ENCODE peak calls at places on chromosomes 3 and 15, in ten cellular contexts. One of them, this sample, is unnamed.

GRCh38 chr3:120622870-120623718 is 27.0 kb downstream of the NDUFB4 start:
- DNase-seq in AG09309: peak
- DNase-seq in IMR-90: peak
- DNase-seq in H9: peak
- DNase-seq in neural progenitor cell: peak
- DNase-seq in osteocyte: no peak
- DNase-seq in AG04450: no peak
- DNase-seq in cardiac muscle cell: no peak
- DNase-seq in body of pancreas: no peak
- DNase-seq in tibial nerve: no peak
- DNase-seq in this sample: no peak

GRCh38 chr15:71708052-71708432 is 102.3 kb upstream of the NR2E3 start:
- DNase-seq in AG04450: no peak
- DNase-seq in cardiac muscle cell: no peak
- DNase-seq in tibial nerve: no peak
- DNase-seq in AG09309: no peak
- DNase-seq in osteocyte: no peak
- DNase-seq in body of pancreas: no peak
- DNase-seq in H9: no peak
- DNase-seq in neural progenitor cell: no peak
- DNase-seq in IMR-90: no peak
- DNase-seq in this sample: no peak

GRCh38 chr15:88393719-88394519 is 73.3 kb downstream of the MRPL46 start:
- DNase-seq in IMR-90: no peak
- DNase-seq in tibial nerve: no peak
- DNase-seq in cardiac muscle cell: no peak
- DNase-seq in H9: no peak
- DNase-seq in AG04450: no peak
- DNase-seq in body of pancreas: no peak
- DNase-seq in neural progenitor cell: no peak
- DNase-seq in osteocyte: peak
- DNase-seq in AG09309: no peak
- DNase-seq in this sample: no peak

GRCh38 chr15:43215961-43216360 is 4.9 kb downstream of the EPB42 start:
- DNase-seq in H9: no peak
- DNase-seq in osteocyte: no peak
- DNase-seq in neural progenitor cell: no peak
- DNase-seq in cardiac muscle cell: no peak
- DNase-seq in body of pancreas: no peak
- DNase-seq in tibial nerve: no peak
- DNase-seq in AG04450: no peak
- DNase-seq in AG09309: no peak
- DNase-seq in IMR-90: peak
- DNase-seq in this sample: no peak

GRCh38 chr3:16090013-16090412 is 84.5 kb upstream of the GALNT15 start:
- DNase-seq in tibial nerve: no peak
- DNase-seq in osteocyte: no peak
- DNase-seq in neural progenitor cell: no peak
- DNase-seq in AG09309: peak
- DNase-seq in cardiac muscle cell: no peak
- DNase-seq in AG04450: peak
- DNase-seq in H9: no peak
- DNase-seq in IMR-90: peak
- DNase-seq in body of pancreas: no peak
- DNase-seq in this sample: no peak

GRCh38 chr3:99901200-99901926 is 83.7 kb downstream of the CMSS1 start:
- DNase-seq in H9: no peak
- DNase-seq in neural progenitor cell: no peak
- DNase-seq in body of pancreas: no peak
- DNase-seq in osteocyte: no peak
- DNase-seq in AG09309: no peak
- DNase-seq in IMR-90: peak
- DNase-seq in cardiac muscle cell: no peak
- DNase-seq in AG04450: peak
- DNase-seq in tibial nerve: no peak
- DNase-seq in this sample: no peak

GRCh38 chr3:55716044-55716443 is 228.9 kb upstream of the WNT5A start:
- DNase-seq in AG04450: no peak
- DNase-seq in H9: no peak
- DNase-seq in neural progenitor cell: no peak
- DNase-seq in cardiac muscle cell: no peak
- DNase-seq in AG09309: no peak
- DNase-seq in IMR-90: no peak
- DNase-seq in body of pancreas: no peak
- DNase-seq in tibial nerve: no peak
- DNase-seq in osteocyte: no peak
- DNase-seq in this sample: no peak

GRCh38 chr3:14633819-14634424 is 17.6 kb upstream of the CCDC174 start:
- DNase-seq in neural progenitor cell: peak
- DNase-seq in body of pancreas: peak
- DNase-seq in cardiac muscle cell: peak
- DNase-seq in H9: peak
- DNase-seq in osteocyte: peak
- DNase-seq in IMR-90: peak
- DNase-seq in AG04450: peak
- DNase-seq in tibial nerve: no peak
- DNase-seq in AG09309: no peak
- DNase-seq in this sample: peak

GRCh38 chr15:74245342-74245931 is 9.3 kb downstream of the CCDC33 start:
- DNase-seq in neural progenitor cell: peak
- DNase-seq in tibial nerve: no peak
- DNase-seq in IMR-90: no peak
- DNase-seq in AG04450: no peak
- DNase-seq in body of pancreas: no peak
- DNase-seq in H9: peak
- DNase-seq in AG09309: no peak
- DNase-seq in osteocyte: no peak
- DNase-seq in cardiac muscle cell: peak
- DNase-seq in this sample: no peak

DNA sequence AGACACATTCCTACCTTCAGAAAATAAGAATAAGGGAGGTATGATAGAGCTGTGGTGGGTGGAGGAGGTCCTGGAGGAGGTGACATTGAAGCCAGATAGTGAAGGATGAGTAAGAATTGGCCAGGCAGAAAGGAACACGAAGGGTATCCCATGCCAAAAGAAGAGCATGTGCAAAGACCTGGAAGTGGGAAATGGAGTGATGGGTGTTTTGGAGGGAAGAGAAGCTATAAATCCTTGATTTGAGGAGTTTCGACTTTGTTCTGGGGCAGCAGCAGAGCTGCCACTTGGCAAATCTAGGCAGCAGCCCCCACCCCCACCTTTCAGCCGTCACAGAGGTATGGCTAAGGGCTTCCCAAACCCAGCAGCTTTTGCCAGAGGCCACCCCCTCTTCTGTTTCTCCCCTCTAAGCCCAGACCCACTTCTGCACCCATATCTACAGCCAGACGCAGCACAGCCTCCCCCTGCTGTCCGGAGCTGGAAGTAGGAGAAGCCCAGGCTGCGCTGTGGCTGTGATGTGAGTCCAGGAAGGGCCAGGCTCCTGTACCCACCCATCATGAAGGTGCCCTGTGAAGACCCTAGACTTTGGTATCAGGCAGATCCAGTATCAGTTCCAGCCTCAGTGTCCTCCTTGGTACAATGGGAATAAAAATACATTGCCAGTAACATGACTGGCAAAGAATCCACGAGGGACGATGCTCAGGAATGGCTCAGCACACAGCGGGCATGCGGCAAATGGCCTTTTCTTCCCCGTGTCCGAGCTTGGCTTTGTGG is 188.7 kb upstream of the LINGO1 start:
- DNase-seq in neural progenitor cell: peak
- DNase-seq in IMR-90: peak
- DNase-seq in cardiac muscle cell: peak
- DNase-seq in osteocyte: no peak
- DNase-seq in H9: peak
- DNase-seq in AG09309: no peak
- DNase-seq in AG04450: peak
- DNase-seq in tibial nerve: peak
- DNase-seq in body of pancreas: peak
- DNase-seq in this sample: no peak
- TF ChIP-seq CTCF in neural progenitor cell: peak
- TF ChIP-seq CTCF in IMR-90: peak
- TF ChIP-seq CTCF in cardiac muscle cell: peak
- TF ChIP-seq CTCF in osteocyte: peak
- TF ChIP-seq CTCF in H9: peak
- TF ChIP-seq CTCF in AG09309: peak
- TF ChIP-seq CTCF in AG04450: peak
- TF ChIP-seq CTCF in tibial nerve: peak
- TF ChIP-seq CTCF in body of pancreas: peak
- TF ChIP-seq CTCF in this sample: no peak

GRCh38 chr3:173397161-173398110 is at the start of gene NLGN1:
- DNase-seq in cardiac muscle cell: peak
- DNase-seq in AG09309: peak
- DNase-seq in neural progenitor cell: peak
- DNase-seq in H9: peak
- DNase-seq in IMR-90: peak
- DNase-seq in osteocyte: peak
- DNase-seq in AG04450: peak
- DNase-seq in body of pancreas: peak
- DNase-seq in tibial nerve: peak
- DNase-seq in this sample: no peak
- TF ChIP-seq CTCF in cardiac muscle cell: peak
- TF ChIP-seq CTCF in AG09309: peak
- TF ChIP-seq CTCF in neural progenitor cell: peak
- TF ChIP-seq CTCF in H9: peak
- TF ChIP-seq CTCF in IMR-90: peak
- TF ChIP-seq CTCF in osteocyte: peak
- TF ChIP-seq CTCF in AG04450: peak
- TF ChIP-seq CTCF in body of pancreas: no peak
- TF ChIP-seq CTCF in tibial nerve: peak
- TF ChIP-seq CTCF in this sample: no peak

DNA sequence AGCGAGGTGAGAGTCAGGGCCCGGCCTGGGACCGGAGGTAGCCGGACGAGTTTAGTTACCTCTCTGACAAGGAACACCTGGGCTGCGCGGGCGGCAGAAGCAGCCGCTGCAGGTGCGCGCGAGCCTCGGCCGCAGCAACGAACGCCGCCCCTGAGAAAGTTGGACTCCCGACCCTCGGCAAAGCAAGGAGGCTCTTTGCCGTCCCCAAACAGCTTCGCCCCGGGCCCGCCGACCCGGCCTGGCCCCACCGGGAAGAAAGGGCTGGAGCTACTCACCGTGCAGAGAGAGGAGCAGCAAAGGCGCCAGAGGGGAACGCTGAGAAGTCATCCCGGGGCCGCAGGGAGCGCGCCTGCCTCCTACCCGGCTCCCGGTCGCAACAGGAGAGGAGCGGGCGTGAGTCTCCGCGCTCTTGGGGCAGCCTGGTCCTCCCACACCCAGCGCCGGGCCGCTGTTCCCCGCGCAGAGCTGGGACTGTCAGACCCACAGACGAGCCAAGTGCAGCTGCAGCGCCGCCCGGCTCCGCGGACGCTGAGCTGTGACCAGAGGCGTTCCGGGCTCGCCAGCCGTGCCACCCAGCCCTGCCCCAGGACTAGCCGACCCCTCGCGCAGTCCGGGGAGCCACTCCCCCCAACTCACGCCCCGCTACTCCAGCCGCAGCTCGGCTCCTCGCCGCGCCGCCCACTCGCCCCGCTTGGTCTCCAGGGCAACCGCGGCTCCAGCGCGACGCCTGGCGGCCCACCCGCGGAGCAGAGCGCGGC is at the start of gene IGSF11:
- DNase-seq in osteocyte: peak
- DNase-seq in AG09309: no peak
- DNase-seq in body of pancreas: peak
- DNase-seq in AG04450: no peak
- DNase-seq in H9: peak
- DNase-seq in IMR-90: peak
- DNase-seq in neural progenitor cell: peak
- DNase-seq in cardiac muscle cell: peak
- DNase-seq in tibial nerve: peak
- DNase-seq in this sample: no peak
- TF ChIP-seq CTCF in osteocyte: peak
- TF ChIP-seq CTCF in AG09309: no peak
- TF ChIP-seq CTCF in body of pancreas: peak
- TF ChIP-seq CTCF in AG04450: peak
- TF ChIP-seq CTCF in H9: no peak
- TF ChIP-seq CTCF in IMR-90: peak
- TF ChIP-seq CTCF in neural progenitor cell: peak
- TF ChIP-seq CTCF in cardiac muscle cell: peak
- TF ChIP-seq CTCF in tibial nerve: peak
- TF ChIP-seq CTCF in this sample: no peak

GRCh38 chr3:170079466-170080165 is 41.8 kb downstream of the GPR160 start:
- DNase-seq in body of pancreas: no peak
- DNase-seq in tibial nerve: no peak
- DNase-seq in cardiac muscle cell: no peak
- DNase-seq in neural progenitor cell: no peak
- DNase-seq in AG09309: no peak
- DNase-seq in AG04450: no peak
- DNase-seq in H9: no peak
- DNase-seq in osteocyte: no peak
- DNase-seq in IMR-90: peak
- DNase-seq in this sample: no peak

GRCh38 chr3:170077406-170077805 is 39.6 kb downstream of the GPR160 start:
- DNase-seq in body of pancreas: no peak
- DNase-seq in H9: no peak
- DNase-seq in osteocyte: no peak
- DNase-seq in AG04450: no peak
- DNase-seq in cardiac muscle cell: no peak
- DNase-seq in tibial nerve: no peak
- DNase-seq in AG09309: no peak
- DNase-seq in neural progenitor cell: peak
- DNase-seq in IMR-90: no peak
- DNase-seq in this sample: no peak

GRCh38 chr3:170080605-170081004 is 42.8 kb downstream of the GPR160 start:
- DNase-seq in H9: no peak
- DNase-seq in body of pancreas: no peak
- DNase-seq in osteocyte: no peak
- DNase-seq in IMR-90: no peak
- DNase-seq in cardiac muscle cell: no peak
- DNase-seq in neural progenitor cell: no peak
- DNase-seq in AG04450: no peak
- DNase-seq in AG09309: no peak
- DNase-seq in tibial nerve: no peak
- DNase-seq in this sample: no peak

GRCh38 chr3:170076715-170077238 is 39.0 kb downstream of the GPR160 start:
- DNase-seq in neural progenitor cell: no peak
- DNase-seq in H9: no peak
- DNase-seq in tibial nerve: no peak
- DNase-seq in body of pancreas: no peak
- DNase-seq in IMR-90: peak
- DNase-seq in osteocyte: no peak
- DNase-seq in AG09309: peak
- DNase-seq in AG04450: peak
- DNase-seq in cardiac muscle cell: no peak
- DNase-seq in this sample: no peak

DNA sequence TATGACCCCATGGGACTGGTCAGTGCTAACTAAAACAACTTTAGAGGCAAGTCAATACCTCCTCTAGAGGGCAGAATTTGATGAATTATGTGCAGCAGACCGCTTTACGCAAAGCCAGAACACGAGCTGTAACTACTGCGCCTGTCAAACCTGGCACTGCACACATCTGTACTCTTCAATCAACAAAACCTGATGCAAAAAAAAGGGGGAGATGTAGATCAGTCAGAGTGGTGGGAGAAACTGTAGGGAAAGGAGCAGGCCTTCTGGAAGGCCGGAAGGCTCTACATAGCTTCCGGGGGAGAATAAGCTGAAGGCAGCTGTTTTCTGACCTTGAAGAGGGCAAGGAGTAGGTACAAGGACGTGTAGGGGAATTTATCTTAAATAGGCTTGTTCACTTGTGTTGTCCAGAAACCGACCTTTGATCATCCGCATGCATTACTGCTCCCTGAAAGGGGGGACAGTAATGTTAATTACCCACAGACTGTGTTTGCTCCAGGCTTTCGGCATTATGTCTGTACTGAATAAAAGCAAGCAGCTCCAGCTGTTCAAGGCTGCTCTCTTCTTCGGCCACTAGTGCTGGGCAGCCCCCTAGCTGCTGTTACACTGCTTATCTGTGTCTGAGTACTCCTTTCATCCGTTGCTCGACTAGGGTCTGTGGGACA is 41.0 kb downstream of the GPR160 start:
- DNase-seq in body of pancreas: no peak
- DNase-seq in neural progenitor cell: peak
- DNase-seq in H9: no peak
- DNase-seq in cardiac muscle cell: no peak
- DNase-seq in AG04450: no peak
- DNase-seq in IMR-90: no peak
- DNase-seq in AG09309: no peak
- DNase-seq in osteocyte: no peak
- DNase-seq in tibial nerve: no peak
- DNase-seq in this sample: no peak
- TF ChIP-seq CTCF in body of pancreas: no peak
- TF ChIP-seq CTCF in neural progenitor cell: peak
- TF ChIP-seq CTCF in H9: peak
- TF ChIP-seq CTCF in cardiac muscle cell: no peak
- TF ChIP-seq CTCF in AG04450: no peak
- TF ChIP-seq CTCF in IMR-90: no peak
- TF ChIP-seq CTCF in AG09309: no peak
- TF ChIP-seq CTCF in osteocyte: no peak
- TF ChIP-seq CTCF in tibial nerve: no peak
- TF ChIP-seq CTCF in this sample: no peak

This sample was measured in CD14-positive monocyte.